ENCODE peak calls at places on chromosomes 16 and 17, in four cellular contexts. L, I, G and J are unnamed samples.
A peak's percentile ranks its signal among the peaks of the same experiment; 100 is the strongest.

GRCh38 chr17:80529904-80530292 is 14.7 kb upstream of the RPTOR start:
- DNase-seq in L (no peak), I (no peak), G (no peak), J (peak; percentile 33)

GRCh38 chr17:17372856-17373520 is 69.8 kb downstream of the NT5M start:
- DNase-seq in L (no peak), I (no peak), G (no peak), J (no peak)

GRCh38 chr17:37742114-37742761 is 2.6 kb downstream of the HNF1B start:
- DNase-seq in L (peak; percentile 46), I (peak; percentile 25), G (no peak), J (no peak)

GRCh38 chr17:33750943-33751701 is 458.0 kb upstream of the ASIC2 start:
- DNase-seq in L (peak; percentile 74), I (peak; percentile 61), G (peak; percentile 54), J (peak; percentile 68)

GRCh38 chr16:78665373-78665772 is 565.9 kb downstream of the WWOX start:
- DNase-seq in L (no peak), I (no peak), G (no peak), J (no peak)

GRCh38 chr17:46901291-46901690 is 21.7 kb upstream of the GOSR2 start:
- DNase-seq in L (no peak), I (no peak), G (no peak), J (no peak)

GRCh38 chr16:48583075-48584065 is 26.6 kb downstream of the N4BP1 start:
- DNase-seq in L (no peak), I (no peak), G (no peak), J (no peak)

GRCh38 chr17:50627782-50628601 is 6.7 kb upstream of the ABCC3 start:
- DNase-seq in L (peak; percentile 44), I (no peak), G (no peak), J (peak; percentile 57)

GRCh38 chr17:35129154-35129972 is 7.9 kb downstream of the FNDC8 start:
- DNase-seq in L (no peak), I (no peak), G (no peak), J (no peak)

GRCh38 chr17:57418463-57419246 is 162.3 kb downstream of the MSI2 start:
- DNase-seq in L (peak; percentile 25), I (no peak), G (no peak), J (no peak)